ENCODE peak calls at places on chromosomes 1 and 21, in four cellular contexts. One of them, this sample, is unnamed.

GRCh38 chr1:65389296-65389695 is 31.2 kb upstream of the LEPR start:
- DNase-seq in testis: no peak
- DNase-seq in breast epithelium: no peak
- DNase-seq in lower leg skin: no peak
- DNase-seq in this sample: no peak

GRCh38 chr21:44930543-44930981 is 9.3 kb upstream of the SLX9 start:
- DNase-seq in testis: no peak
- DNase-seq in breast epithelium: no peak
- DNase-seq in lower leg skin: no peak
- DNase-seq in this sample: no peak

GRCh38 chr1:205484985-205485967 is 19.2 kb upstream of the CDK18 start:
- DNase-seq in testis: peak
- DNase-seq in breast epithelium: no peak
- DNase-seq in lower leg skin: no peak
- DNase-seq in this sample: peak

GRCh38 chr1:183702087-183702812 is 49.1 kb upstream of the APOBEC4 start:
- DNase-seq in testis: no peak
- DNase-seq in breast epithelium: no peak
- DNase-seq in lower leg skin: no peak
- DNase-seq in this sample: no peak

GRCh38 chr1:172090511-172090817 is 249.2 kb downstream of the DNM3 start:
- DNase-seq in testis: no peak
- DNase-seq in breast epithelium: no peak
- DNase-seq in lower leg skin: no peak
- DNase-seq in this sample: no peak

GRCh38 chr1:205339717-205340116 is 17.0 kb downstream of the KLHDC8A start:
- DNase-seq in testis: no peak
- DNase-seq in breast epithelium: no peak
- DNase-seq in lower leg skin: no peak
- DNase-seq in this sample: no peak

GRCh38 chr1:211331011-211331709 is 4.5 kb downstream of the TRAF5 start:
- DNase-seq in testis: no peak
- DNase-seq in breast epithelium: no peak
- DNase-seq in lower leg skin: no peak
- DNase-seq in this sample: no peak

GRCh38 chr1:239987103-239987745 is 104.5 kb upstream of the FMN2 start:
- DNase-seq in testis: peak
- DNase-seq in breast epithelium: no peak
- DNase-seq in lower leg skin: no peak
- DNase-seq in this sample: no peak

GRCh38 chr21:46122241-46122671 is 24.3 kb downstream of the COL6A2 start:
- DNase-seq in testis: peak
- DNase-seq in breast epithelium: peak
- DNase-seq in lower leg skin: no peak
- DNase-seq in this sample: no peak

GRCh38 chr1:115530407-115530806 is 111.4 kb upstream of the VANGL1 start:
- DNase-seq in testis: no peak
- DNase-seq in breast epithelium: no peak
- DNase-seq in lower leg skin: no peak
- DNase-seq in this sample: no peak

GRCh38 chr1:203636306-203636705 is 9.7 kb downstream of the ATP2B4 start:
- DNase-seq in testis: peak
- DNase-seq in breast epithelium: no peak
- DNase-seq in lower leg skin: no peak
- DNase-seq in this sample: no peak

GRCh38 chr1:72281637-72282270 is 585 bp downstream of the NEGR1 start:
- DNase-seq in testis: peak
- DNase-seq in breast epithelium: no peak
- DNase-seq in lower leg skin: no peak
- DNase-seq in this sample: no peak

GRCh38 chr1:232369912-232370311 is 260.0 kb downstream of the SIPA1L2 start:
- DNase-seq in testis: no peak
- DNase-seq in breast epithelium: no peak
- DNase-seq in lower leg skin: no peak
- DNase-seq in this sample: no peak

GRCh38 chr1:106831511-106831910 is 225.0 kb upstream of the PRMT6 start:
- DNase-seq in testis: peak
- DNase-seq in breast epithelium: no peak
- DNase-seq in lower leg skin: no peak
- DNase-seq in this sample: no peak

GRCh38 chr1:115474166-115474565 is 136.1 kb upstream of the NGF start:
- DNase-seq in testis: no peak
- DNase-seq in breast epithelium: no peak
- DNase-seq in lower leg skin: no peak
- DNase-seq in this sample: no peak

GRCh38 chr1:11286735-11287410 is 13.9 kb downstream of the UBIAD1 start:
- DNase-seq in testis: no peak
- DNase-seq in breast epithelium: no peak
- DNase-seq in lower leg skin: no peak
- DNase-seq in this sample: no peak

GRCh38 chr21:36747815-36748381 is 49.0 kb downstream of the SIM2 start:
- DNase-seq in testis: peak
- DNase-seq in breast epithelium: no peak
- DNase-seq in lower leg skin: no peak
- DNase-seq in this sample: no peak

GRCh38 chr21:28663111-28663693 is 329.5 kb downstream of the LTN1 start:
- DNase-seq in testis: no peak
- DNase-seq in breast epithelium: no peak
- DNase-seq in lower leg skin: no peak
- DNase-seq in this sample: no peak

GRCh38 chr1:212557739-212558664 is 50.6 kb upstream of the ATF3 start:
- DNase-seq in testis: peak
- DNase-seq in breast epithelium: peak
- DNase-seq in lower leg skin: peak
- DNase-seq in this sample: peak

GRCh38 chr1:222096476-222096772 is 354.5 kb upstream of the DUSP10 start:
- DNase-seq in testis: no peak
- DNase-seq in breast epithelium: no peak
- DNase-seq in lower leg skin: no peak
- DNase-seq in this sample: no peak

GRCh38 chr1:85224734-85225623 is 24.2 kb upstream of the SYDE2 start:
- DNase-seq in testis: no peak
- DNase-seq in breast epithelium: no peak
- DNase-seq in lower leg skin: peak
- DNase-seq in this sample: peak

GRCh38 chr1:35062518-35063196 is 16.5 kb upstream of the ZMYM1 start:
- DNase-seq in testis: no peak
- DNase-seq in breast epithelium: no peak
- DNase-seq in lower leg skin: no peak
- DNase-seq in this sample: no peak

GRCh38 chr1:156641761-156642264 is at the start of gene BCAN:
- DNase-seq in testis: peak
- DNase-seq in breast epithelium: no peak
- DNase-seq in lower leg skin: no peak
- DNase-seq in this sample: no peak

GRCh38 chr1:192225713-192226112 is 67.5 kb downstream of the RGS18 start:
- DNase-seq in testis: no peak
- DNase-seq in breast epithelium: no peak
- DNase-seq in lower leg skin: no peak
- DNase-seq in this sample: no peak

GRCh38 chr1:157952601-157953000 is 40.8 kb upstream of the KIRREL1 start:
- DNase-seq in testis: no peak
- DNase-seq in breast epithelium: no peak
- DNase-seq in lower leg skin: no peak
- DNase-seq in this sample: no peak

GRCh38 chr1:31647106-31647505 is 2.4 kb upstream of the PEF1 start:
- DNase-seq in testis: no peak
- DNase-seq in breast epithelium: no peak
- DNase-seq in lower leg skin: no peak
- DNase-seq in this sample: no peak

GRCh38 chr1:231934797-231935196 is 308.2 kb downstream of the DISC1 start:
- DNase-seq in testis: peak
- DNase-seq in breast epithelium: no peak
- DNase-seq in lower leg skin: no peak
- DNase-seq in this sample: peak

GRCh38 chr1:243745361-243745760 is 104.7 kb downstream of the AKT3 start:
- DNase-seq in testis: no peak
- DNase-seq in breast epithelium: no peak
- DNase-seq in lower leg skin: no peak
- DNase-seq in this sample: no peak

GRCh38 chr21:46064870-46065214 is 33.1 kb upstream of the COL6A2 start:
- DNase-seq in testis: no peak
- DNase-seq in breast epithelium: peak
- DNase-seq in lower leg skin: no peak
- DNase-seq in this sample: no peak

GRCh38 chr1:62875676-62876075 is 91.7 kb downstream of the ATG4C start:
- DNase-seq in testis: no peak
- DNase-seq in breast epithelium: no peak
- DNase-seq in lower leg skin: no peak
- DNase-seq in this sample: no peak

GRCh38 chr1:66929999-66930822 is 5.4 kb downstream of the MIER1 start:
- DNase-seq in testis: peak
- DNase-seq in breast epithelium: peak
- DNase-seq in lower leg skin: peak
- DNase-seq in this sample: peak
- TF ChIP-seq POLR2A in testis: peak
- TF ChIP-seq POLR2A in breast epithelium: peak
- TF ChIP-seq POLR2A in lower leg skin: peak
- TF ChIP-seq POLR2A in this sample: peak

DNA sequence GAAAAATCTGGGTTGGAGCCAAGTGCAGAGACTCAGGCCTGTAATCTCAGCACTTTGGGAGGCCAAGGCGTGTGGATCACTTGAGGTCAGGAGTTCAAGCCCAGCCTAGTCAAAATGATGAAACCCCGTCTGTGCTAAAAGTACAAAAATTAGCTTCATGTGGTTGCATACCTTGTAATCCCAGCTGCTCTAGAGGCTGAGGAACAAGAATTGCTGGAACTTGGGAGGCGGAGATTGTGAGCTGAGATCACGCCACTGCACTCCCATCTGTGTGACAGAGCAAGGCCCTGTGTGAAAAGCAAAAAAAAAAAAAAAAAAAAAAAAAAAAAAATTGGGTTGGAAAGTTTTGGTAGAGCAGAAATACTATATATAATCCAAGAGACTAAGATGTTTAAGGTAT is 1563.5 kb upstream of the PRMT6 start:
- DNase-seq in testis: no peak
- DNase-seq in breast epithelium: no peak
- DNase-seq in lower leg skin: no peak
- DNase-seq in this sample: no peak
- H3K4me3 ChIP-seq in testis: no peak
- H3K4me3 ChIP-seq in breast epithelium: no peak
- H3K4me3 ChIP-seq in lower leg skin: no peak
- H3K4me3 ChIP-seq in this sample: no peak

GRCh38 chr1:32772281-32773017 is 44.7 kb downstream of the YARS1 start:
- DNase-seq in testis: no peak
- DNase-seq in breast epithelium: no peak
- DNase-seq in lower leg skin: no peak
- DNase-seq in this sample: no peak
- TF ChIP-seq POLR2A in testis: no peak
- TF ChIP-seq POLR2A in breast epithelium: no peak
- TF ChIP-seq POLR2A in lower leg skin: no peak
- TF ChIP-seq POLR2A in this sample: no peak

DNA sequence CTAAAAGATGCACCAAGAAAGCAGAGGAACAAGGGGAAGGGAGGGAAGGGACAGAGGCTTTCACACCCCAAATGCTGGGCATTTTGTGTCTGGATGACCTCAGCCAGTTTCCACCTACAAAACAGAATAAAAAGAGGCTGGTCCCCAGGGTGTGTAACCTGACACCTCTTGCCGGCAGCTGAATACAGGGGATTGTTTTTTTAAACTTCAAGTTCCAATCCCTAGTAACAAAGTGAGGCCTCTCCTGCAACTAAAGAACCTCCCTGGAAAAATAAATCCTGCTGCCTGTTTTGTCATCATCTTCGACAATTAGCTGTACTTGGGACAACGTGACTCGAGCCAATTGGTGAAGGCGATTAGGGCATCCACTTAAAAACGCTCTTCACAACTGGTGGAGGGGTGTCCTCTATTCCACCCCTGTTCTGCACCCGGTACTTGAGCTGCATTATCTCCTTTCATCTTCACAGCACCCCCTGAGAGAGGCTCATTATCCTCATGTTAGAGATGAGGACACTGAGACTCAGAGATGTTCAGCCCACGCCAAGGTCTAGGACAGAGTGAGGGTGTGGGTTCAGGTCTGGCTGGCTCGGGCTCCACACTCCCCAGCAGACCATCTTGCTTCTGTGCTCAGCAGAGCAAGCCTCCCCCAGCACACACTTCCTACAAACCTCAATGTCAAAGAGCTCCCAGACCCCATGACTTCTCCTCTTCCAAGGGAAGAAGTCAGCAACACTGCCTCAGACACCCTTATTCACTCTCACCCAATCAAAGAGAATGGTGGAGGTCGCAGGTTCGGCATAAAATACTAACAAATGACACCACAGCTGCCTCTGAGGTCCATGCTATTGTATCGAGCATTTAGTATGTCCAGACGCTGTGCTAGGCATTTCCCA is 15.2 kb downstream of the ITPKB start:
- DNase-seq in testis: peak
- DNase-seq in breast epithelium: no peak
- DNase-seq in lower leg skin: no peak
- DNase-seq in this sample: no peak
- H3K4me3 ChIP-seq in testis: no peak
- H3K4me3 ChIP-seq in breast epithelium: no peak
- H3K4me3 ChIP-seq in lower leg skin: no peak
- H3K4me3 ChIP-seq in this sample: no peak

GRCh38 chr1:244850099-244850852 is 14.1 kb downstream of the HNRNPU start:
- DNase-seq in testis: no peak
- DNase-seq in breast epithelium: no peak
- DNase-seq in lower leg skin: no peak
- DNase-seq in this sample: no peak
- TF ChIP-seq POLR2A in testis: no peak
- TF ChIP-seq POLR2A in breast epithelium: no peak
- TF ChIP-seq POLR2A in lower leg skin: no peak
- TF ChIP-seq POLR2A in this sample: no peak

DNA sequence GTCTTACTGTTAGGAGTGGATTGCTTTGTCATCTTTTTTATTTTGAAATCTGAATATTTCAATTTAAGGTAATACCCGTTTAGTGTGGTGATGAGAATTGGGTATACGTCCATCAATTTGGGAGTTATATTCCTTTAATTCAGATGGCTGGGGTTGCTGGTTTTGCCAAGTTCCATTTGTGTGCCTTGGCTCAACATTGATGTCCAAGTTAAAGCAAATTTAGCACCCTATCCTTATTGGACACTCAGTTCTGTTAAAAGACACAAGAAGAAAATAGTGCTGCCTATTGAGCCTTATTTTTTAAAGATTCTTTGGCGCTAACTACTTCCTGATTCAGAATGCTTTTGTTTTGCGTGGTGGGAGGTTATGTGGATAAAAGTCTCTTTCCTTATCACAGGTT is 40.6 kb downstream of the CAMTA1 start:
- DNase-seq in testis: no peak
- DNase-seq in breast epithelium: no peak
- DNase-seq in lower leg skin: no peak
- DNase-seq in this sample: no peak
- H3K4me3 ChIP-seq in testis: no peak
- H3K4me3 ChIP-seq in breast epithelium: no peak
- H3K4me3 ChIP-seq in lower leg skin: no peak
- H3K4me3 ChIP-seq in this sample: no peak

GRCh38 chr1:173856903-173857302 is 10.9 kb downstream of the GAS5 start:
- DNase-seq in testis: no peak
- DNase-seq in breast epithelium: no peak
- DNase-seq in lower leg skin: no peak
- DNase-seq in this sample: no peak
- TF ChIP-seq POLR2A in testis: no peak
- TF ChIP-seq POLR2A in breast epithelium: no peak
- TF ChIP-seq POLR2A in lower leg skin: no peak
- TF ChIP-seq POLR2A in this sample: no peak

GRCh38 chr1:100721502-100722205 is 2.1 kb downstream of the VCAM1 start:
- DNase-seq in testis: peak
- DNase-seq in breast epithelium: no peak
- DNase-seq in lower leg skin: peak
- DNase-seq in this sample: no peak
- H3K4me3 ChIP-seq in testis: no peak
- H3K4me3 ChIP-seq in breast epithelium: peak
- H3K4me3 ChIP-seq in lower leg skin: no peak
- H3K4me3 ChIP-seq in this sample: no peak

This sample was measured in prostate gland.